ENCODE peak calls at places on chromosomes 16 and 17, in five cellular contexts. One of them, this sample, is unnamed.

GRCh38 chr16:11552445-11552844 is 34.3 kb downstream of the LITAF start:
- DNase-seq in K562: peak
- DNase-seq in SK-N-SH: no peak
- DNase-seq in HepG2: no peak
- DNase-seq in GM12878: no peak
- DNase-seq in this sample: no peak

GRCh38 chr17:75848523-75849303 is 4.5 kb upstream of the UNC13D start:
- DNase-seq in SK-N-SH: peak
- DNase-seq in HepG2: peak
- DNase-seq in GM12878: no peak
- DNase-seq in K562: peak
- DNase-seq in this sample: peak

GRCh38 chr16:86517652-86518258 is 7.4 kb downstream of the FOXF1 start:
- DNase-seq in K562: peak
- DNase-seq in SK-N-SH: peak
- DNase-seq in HepG2: peak
- DNase-seq in GM12878: no peak
- DNase-seq in this sample: peak

GRCh38 chr16:88282221-88283041 is 100.3 kb upstream of the ZNF469 start:
- DNase-seq in K562: peak
- DNase-seq in GM12878: no peak
- DNase-seq in HepG2: no peak
- DNase-seq in SK-N-SH: peak
- DNase-seq in this sample: peak

GRCh38 chr17:79686476-79686875 is 44.3 kb upstream of the ENPP7 start:
- DNase-seq in K562: no peak
- DNase-seq in HepG2: no peak
- DNase-seq in SK-N-SH: no peak
- DNase-seq in GM12878: no peak
- DNase-seq in this sample: no peak

GRCh38 chr17:1916963-1917715 is 87.3 kb downstream of the RPA1 start:
- DNase-seq in HepG2: peak
- DNase-seq in GM12878: no peak
- DNase-seq in SK-N-SH: no peak
- DNase-seq in K562: no peak
- DNase-seq in this sample: no peak

GRCh38 chr17:70329751-70330150 is 160.4 kb downstream of the KCNJ2 start:
- DNase-seq in SK-N-SH: no peak
- DNase-seq in HepG2: no peak
- DNase-seq in GM12878: no peak
- DNase-seq in K562: no peak
- DNase-seq in this sample: no peak

GRCh38 chr17:78020717-78021108 is 62.2 kb downstream of the TNRC6C start:
- DNase-seq in HepG2: no peak
- DNase-seq in SK-N-SH: no peak
- DNase-seq in GM12878: peak
- DNase-seq in K562: no peak
- DNase-seq in this sample: no peak

GRCh38 chr17:64202683-64203430 is 60.2 kb downstream of the TEX2 start:
- DNase-seq in GM12878: no peak
- DNase-seq in HepG2: peak
- DNase-seq in K562: peak
- DNase-seq in SK-N-SH: peak
- DNase-seq in this sample: no peak

GRCh38 chr16:82197540-82198240 is 27.7 kb upstream of the MPHOSPH6 start:
- DNase-seq in SK-N-SH: no peak
- DNase-seq in GM12878: no peak
- DNase-seq in K562: no peak
- DNase-seq in HepG2: no peak
- DNase-seq in this sample: no peak

GRCh38 chr16:31010943-31011342 is 505 bp upstream of the STX1B start:
- DNase-seq in SK-N-SH: no peak
- DNase-seq in HepG2: no peak
- DNase-seq in GM12878: no peak
- DNase-seq in K562: no peak
- DNase-seq in this sample: no peak

GRCh38 chr17:79932907-79933306 is 93.7 kb upstream of the CBX4 start:
- DNase-seq in K562: no peak
- DNase-seq in HepG2: no peak
- DNase-seq in SK-N-SH: no peak
- DNase-seq in GM12878: no peak
- DNase-seq in this sample: no peak

GRCh38 chr16:72658888-72659717 is 388.8 kb downstream of the ZFHX3 start:
- DNase-seq in GM12878: no peak
- DNase-seq in HepG2: no peak
- DNase-seq in SK-N-SH: no peak
- DNase-seq in K562: no peak
- DNase-seq in this sample: no peak

GRCh38 chr17:32370426-32370825 is 20.5 kb downstream of the ZNF207 start:
- DNase-seq in HepG2: no peak
- DNase-seq in SK-N-SH: no peak
- DNase-seq in GM12878: no peak
- DNase-seq in K562: no peak
- DNase-seq in this sample: no peak

DNA sequence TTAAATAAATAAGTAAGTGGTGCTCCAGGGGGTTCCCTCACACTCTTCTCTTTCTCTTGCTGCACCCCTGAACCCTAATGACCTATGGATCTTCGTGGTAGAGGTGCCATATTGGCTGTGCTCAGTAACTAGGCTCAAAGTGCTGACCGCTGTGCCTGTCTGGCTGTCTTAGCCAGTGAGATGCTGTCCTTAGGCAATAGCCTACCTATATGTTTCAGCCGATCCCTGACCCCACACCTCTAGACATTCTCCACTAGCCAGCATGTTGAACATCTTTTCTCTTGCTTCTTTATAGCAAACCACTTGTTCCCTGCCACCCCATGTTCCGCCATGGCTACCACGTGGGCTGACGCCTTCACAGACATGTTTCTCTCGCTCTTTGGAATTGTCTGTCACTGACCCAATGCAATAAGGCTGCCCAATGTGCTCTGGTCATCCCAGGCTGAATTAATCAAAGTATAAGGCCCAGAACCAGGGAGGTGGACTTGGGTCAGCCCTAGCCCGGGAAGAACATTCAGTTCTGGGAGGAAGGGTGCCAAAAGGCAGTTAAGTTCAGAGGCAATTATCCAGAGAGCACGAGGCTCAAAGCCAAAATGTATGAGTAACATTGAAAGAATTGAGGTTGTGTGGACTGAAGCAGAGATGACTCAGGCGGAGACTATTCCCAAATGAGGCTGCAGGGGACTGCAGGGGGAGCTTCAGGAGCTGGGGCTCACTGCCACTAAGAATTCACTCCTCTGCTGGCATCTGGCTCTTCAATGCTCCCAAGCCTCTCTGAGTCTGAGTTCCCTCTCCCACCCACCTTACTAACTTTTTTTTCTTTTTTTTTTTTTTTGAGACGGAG is 28.7 kb upstream of the TNRC6A start:
- DNase-seq in HepG2: peak
- DNase-seq in SK-N-SH: peak
- DNase-seq in GM12878: no peak
- DNase-seq in K562: peak
- DNase-seq in this sample: peak
- TF ChIP-seq FOXM1 in HepG2: no peak
- TF ChIP-seq FOXM1 in SK-N-SH: peak
- TF ChIP-seq FOXM1 in GM12878: no peak
- TF ChIP-seq FOXM1 in K562: no peak
- TF ChIP-seq FOXM1 in this sample: no peak

DNA sequence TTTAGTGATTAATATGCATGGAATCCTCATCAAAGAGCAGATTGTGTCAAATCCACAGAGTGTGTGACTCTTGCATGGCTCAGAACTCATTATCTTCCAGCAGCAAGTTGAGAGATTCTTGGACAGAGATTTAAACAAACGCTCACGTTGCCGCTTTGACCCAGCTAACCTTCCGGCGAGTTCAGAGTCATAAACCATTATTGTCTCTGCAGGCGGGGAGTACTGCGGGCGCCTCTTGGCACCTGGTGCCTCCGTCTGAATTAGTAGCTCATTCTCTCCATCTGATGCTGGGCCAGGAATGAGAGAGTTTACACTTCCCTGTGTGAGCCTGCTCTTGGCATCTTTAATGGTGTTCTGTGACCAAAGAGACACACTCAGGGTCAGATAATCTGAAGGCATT is 138.6 kb upstream of the WSCD1 start:
- DNase-seq in SK-N-SH: no peak
- DNase-seq in GM12878: no peak
- DNase-seq in HepG2: no peak
- DNase-seq in K562: no peak
- DNase-seq in this sample: no peak
- TF ChIP-seq FOXM1 in SK-N-SH: no peak
- TF ChIP-seq FOXM1 in GM12878: no peak
- TF ChIP-seq FOXM1 in HepG2: no peak
- TF ChIP-seq FOXM1 in K562: no peak
- TF ChIP-seq FOXM1 in this sample: no peak

GRCh38 chr17:3033741-3034577 is 29.4 kb downstream of the OR1D5 start:
- DNase-seq in HepG2: no peak
- DNase-seq in K562: no peak
- DNase-seq in GM12878: no peak
- DNase-seq in SK-N-SH: no peak
- DNase-seq in this sample: no peak
- TF ChIP-seq FOXM1 in HepG2: no peak
- TF ChIP-seq FOXM1 in K562: no peak
- TF ChIP-seq FOXM1 in GM12878: no peak
- TF ChIP-seq FOXM1 in SK-N-SH: no peak
- TF ChIP-seq FOXM1 in this sample: no peak

DNA sequence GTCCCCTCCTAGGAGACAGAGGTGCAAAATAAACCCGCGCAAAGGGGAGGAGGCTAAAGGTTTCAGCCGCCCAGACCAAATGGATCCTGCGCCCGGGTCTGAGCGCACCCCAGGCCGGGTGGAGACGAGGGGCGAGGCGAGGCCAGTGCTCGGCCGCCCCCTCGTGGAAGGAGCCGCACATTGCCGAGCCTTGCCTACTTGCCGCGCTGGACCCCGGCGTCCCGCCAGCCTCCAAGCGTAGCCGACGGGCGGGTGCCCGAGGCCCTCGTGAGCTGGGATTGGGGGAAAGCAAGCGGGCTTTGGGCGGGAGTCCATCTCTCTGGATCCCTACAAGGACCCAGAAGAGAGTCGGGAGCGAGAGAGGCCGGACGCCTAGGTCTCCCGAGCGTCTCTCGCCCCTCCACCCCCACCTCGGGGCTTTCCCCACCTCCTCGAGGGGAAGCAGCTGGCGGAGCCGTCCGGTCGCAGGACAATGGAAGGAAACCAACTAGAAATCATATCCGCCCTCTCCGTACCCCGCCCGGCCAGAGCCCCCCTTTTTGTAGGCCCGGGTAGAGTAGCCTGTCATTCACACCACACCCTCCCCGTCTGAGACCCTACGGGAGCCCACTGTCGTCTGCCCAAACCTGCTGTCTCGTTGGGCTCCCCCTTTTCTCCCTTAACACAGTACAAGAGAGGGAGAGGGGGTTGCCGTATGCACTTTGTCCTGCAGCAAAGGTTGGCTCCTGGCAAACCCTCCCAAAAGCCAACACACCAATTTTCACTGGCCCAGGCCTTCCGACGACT is 664 bp upstream of the BCL6B start:
- DNase-seq in K562: peak
- DNase-seq in HepG2: no peak
- DNase-seq in SK-N-SH: peak
- DNase-seq in GM12878: no peak
- DNase-seq in this sample: peak
- TF ChIP-seq FOXM1 in K562: no peak
- TF ChIP-seq FOXM1 in HepG2: no peak
- TF ChIP-seq FOXM1 in SK-N-SH: no peak
- TF ChIP-seq FOXM1 in GM12878: peak
- TF ChIP-seq FOXM1 in this sample: no peak

GRCh38 chr16:81035398-81035974 is at the start of gene ATMIN:
- DNase-seq in GM12878: peak
- DNase-seq in SK-N-SH: peak
- DNase-seq in HepG2: peak
- DNase-seq in K562: peak
- DNase-seq in this sample: peak
- TF ChIP-seq FOXM1 in GM12878: peak
- TF ChIP-seq FOXM1 in SK-N-SH: no peak
- TF ChIP-seq FOXM1 in HepG2: no peak
- TF ChIP-seq FOXM1 in K562: no peak
- TF ChIP-seq FOXM1 in this sample: no peak

GRCh38 chr17:10357768-10358167 is 15.0 kb downstream of the MYH13 start:
- DNase-seq in GM12878: no peak
- DNase-seq in K562: peak
- DNase-seq in HepG2: no peak
- DNase-seq in SK-N-SH: peak
- DNase-seq in this sample: peak
- TF ChIP-seq FOXM1 in GM12878: no peak
- TF ChIP-seq FOXM1 in K562: no peak
- TF ChIP-seq FOXM1 in HepG2: no peak
- TF ChIP-seq FOXM1 in SK-N-SH: no peak
- TF ChIP-seq FOXM1 in this sample: no peak

GRCh38 chr17:17826942-17827785 is 9.6 kb downstream of the SREBF1 start:
- DNase-seq in SK-N-SH: no peak
- DNase-seq in GM12878: no peak
- DNase-seq in K562: no peak
- DNase-seq in HepG2: no peak
- DNase-seq in this sample: no peak
- TF ChIP-seq FOXM1 in SK-N-SH: no peak
- TF ChIP-seq FOXM1 in GM12878: no peak
- TF ChIP-seq FOXM1 in K562: no peak
- TF ChIP-seq FOXM1 in HepG2: no peak
- TF ChIP-seq FOXM1 in this sample: no peak

GRCh38 chr16:69904495-69905170 is 46.5 kb upstream of the CLEC18A start:
- DNase-seq in GM12878: no peak
- DNase-seq in SK-N-SH: no peak
- DNase-seq in K562: peak
- DNase-seq in HepG2: no peak
- DNase-seq in this sample: no peak
- TF ChIP-seq FOXM1 in GM12878: no peak
- TF ChIP-seq FOXM1 in SK-N-SH: no peak
- TF ChIP-seq FOXM1 in K562: no peak
- TF ChIP-seq FOXM1 in HepG2: no peak
- TF ChIP-seq FOXM1 in this sample: no peak

DNA sequence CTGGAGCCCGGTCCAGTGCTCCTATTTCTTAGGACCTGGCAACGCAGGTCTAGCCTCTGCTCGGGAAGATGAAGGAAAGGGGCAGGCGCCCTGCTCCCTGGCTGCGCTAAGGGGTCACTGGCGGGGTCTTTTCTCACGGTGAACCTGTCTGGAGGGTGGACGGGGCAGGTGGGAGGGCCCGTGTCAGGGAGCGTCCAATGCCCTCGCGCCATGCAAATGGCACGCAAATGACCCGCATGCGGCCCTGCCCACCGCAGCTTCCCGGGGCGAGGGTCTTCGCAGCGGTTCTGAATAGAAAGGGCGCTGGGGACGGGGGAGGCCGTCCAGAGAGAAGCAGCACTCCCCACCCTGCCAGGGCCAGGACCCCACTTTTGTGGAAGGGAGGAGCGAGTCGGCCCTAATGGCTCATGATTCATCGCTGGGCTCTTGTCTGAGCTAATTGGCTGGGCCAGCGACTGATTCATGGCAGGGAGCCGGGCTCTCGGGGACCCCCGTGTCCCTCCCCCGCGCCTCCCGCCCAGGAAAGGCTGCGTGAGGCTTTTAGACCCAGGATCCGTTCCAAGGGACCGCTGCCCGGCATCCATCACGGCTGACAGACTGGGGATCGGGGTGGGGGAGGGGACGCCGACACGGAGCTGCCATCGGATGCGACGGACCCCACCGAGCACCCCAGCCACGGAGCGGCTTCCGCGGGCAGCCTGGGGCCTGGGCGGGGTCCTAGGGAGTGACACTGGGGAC is 25.1 kb upstream of the NGFR start:
- DNase-seq in K562: no peak
- DNase-seq in GM12878: no peak
- DNase-seq in SK-N-SH: peak
- DNase-seq in HepG2: no peak
- DNase-seq in this sample: no peak
- TF ChIP-seq FOXM1 in K562: no peak
- TF ChIP-seq FOXM1 in GM12878: no peak
- TF ChIP-seq FOXM1 in SK-N-SH: no peak
- TF ChIP-seq FOXM1 in HepG2: no peak
- TF ChIP-seq FOXM1 in this sample: no peak